ENCODE peak calls at places on chromosomes 7 and 10, in five cellular contexts. One of them, this sample, is unnamed.

GRCh38 chr7:142791502-142791901 is 20.7 kb downstream of the PRSS2 start:
- DNase-seq in neural crest cell: no peak
- DNase-seq in DMS79: no peak
- DNase-seq in GM12864: no peak
- DNase-seq in H7: no peak
- DNase-seq in this sample: no peak

GRCh38 chr7:158824028-158824427 is 5.3 kb downstream of the ESYT2 start:
- DNase-seq in neural crest cell: no peak
- DNase-seq in DMS79: no peak
- DNase-seq in GM12864: no peak
- DNase-seq in H7: no peak
- DNase-seq in this sample: no peak

GRCh38 chr10:4546500-4546899 is 279.5 kb upstream of the AKR1E2 start:
- DNase-seq in neural crest cell: no peak
- DNase-seq in DMS79: no peak
- DNase-seq in GM12864: no peak
- DNase-seq in H7: no peak
- DNase-seq in this sample: no peak

GRCh38 chr7:157692156-157693011 is 355.6 kb downstream of the DNAJB6 start:
- DNase-seq in neural crest cell: peak
- DNase-seq in DMS79: peak
- DNase-seq in GM12864: no peak
- DNase-seq in H7: peak
- DNase-seq in this sample: no peak

GRCh38 chr10:71087622-71088021 is 124.7 kb upstream of the UNC5B start:
- DNase-seq in neural crest cell: no peak
- DNase-seq in DMS79: no peak
- DNase-seq in GM12864: no peak
- DNase-seq in H7: no peak
- DNase-seq in this sample: peak

GRCh38 chr10:46536171-46536570 is 20.3 kb downstream of the GPRIN2 start:
- DNase-seq in neural crest cell: no peak
- DNase-seq in DMS79: no peak
- DNase-seq in GM12864: no peak
- DNase-seq in H7: no peak
- DNase-seq in this sample: no peak

GRCh38 chr7:129609666-129610065 is 1.9 kb upstream of the NRF1 start:
- DNase-seq in neural crest cell: no peak
- DNase-seq in DMS79: no peak
- DNase-seq in GM12864: no peak
- DNase-seq in H7: no peak
- DNase-seq in this sample: no peak

GRCh38 chr7:154484943-154485342 is 432.7 kb downstream of the DPP6 start:
- DNase-seq in neural crest cell: no peak
- DNase-seq in DMS79: no peak
- DNase-seq in GM12864: no peak
- DNase-seq in H7: no peak
- DNase-seq in this sample: no peak

GRCh38 chr10:118621304-118621942 is 26.0 kb upstream of the PRLHR start:
- DNase-seq in neural crest cell: no peak
- DNase-seq in DMS79: peak
- DNase-seq in GM12864: no peak
- DNase-seq in H7: no peak
- DNase-seq in this sample: no peak